ENCODE peak calls at places on chromosomes 4 and X, in eight cellular contexts. One of them, this sample, is unnamed.
A peak's percentile ranks its signal among the peaks of the same experiment; 100 is the strongest.

GRCh38 chrX:93874554-93874953 is 200.5 kb downstream of the FAM133A start:
- DNase-seq in T-helper 1 cell: no peak
- DNase-seq in stimulated activated CD4-positive, alpha-beta T cell treated with anti-CD3 and anti-CD28 coated beads, Interleukin-2, amount 100 ng/mL, for 48 hours: no peak
- DNase-seq in substantia nigra: no peak
- DNase-seq in brain microvascular endothelial cell: no peak
- DNase-seq in head of caudate nucleus: peak; percentile 72
- DNase-seq in effector memory CD4-positive, alpha-beta T cell: no peak
- DNase-seq in astrocyte: no peak
- DNase-seq in this sample: no peak

GRCh38 chr4:155911905-155912304 is 8.4 kb downstream of the TDO2 start:
- DNase-seq in effector memory CD4-positive, alpha-beta T cell: no peak
- DNase-seq in astrocyte: no peak
- DNase-seq in T-helper 1 cell: no peak
- DNase-seq in head of caudate nucleus: no peak
- DNase-seq in brain microvascular endothelial cell: no peak
- DNase-seq in stimulated activated CD4-positive, alpha-beta T cell treated with anti-CD3 and anti-CD28 coated beads, Interleukin-2, amount 100 ng/mL, for 48 hours: no peak
- DNase-seq in substantia nigra: no peak
- DNase-seq in this sample: no peak

GRCh38 chr4:173753408-173753807 is 223.4 kb upstream of the HAND2 start:
- DNase-seq in effector memory CD4-positive, alpha-beta T cell: no peak
- DNase-seq in T-helper 1 cell: no peak
- DNase-seq in head of caudate nucleus: no peak
- DNase-seq in brain microvascular endothelial cell: no peak
- DNase-seq in substantia nigra: no peak
- DNase-seq in astrocyte: no peak
- DNase-seq in stimulated activated CD4-positive, alpha-beta T cell treated with anti-CD3 and anti-CD28 coated beads, Interleukin-2, amount 100 ng/mL, for 48 hours: no peak
- DNase-seq in this sample: no peak

GRCh38 chr4:181475781-181476180 is 767.4 kb upstream of the TENM3 start:
- DNase-seq in stimulated activated CD4-positive, alpha-beta T cell treated with anti-CD3 and anti-CD28 coated beads, Interleukin-2, amount 100 ng/mL, for 48 hours: no peak
- DNase-seq in astrocyte: no peak
- DNase-seq in brain microvascular endothelial cell: peak; percentile 9
- DNase-seq in substantia nigra: no peak
- DNase-seq in effector memory CD4-positive, alpha-beta T cell: no peak
- DNase-seq in T-helper 1 cell: no peak
- DNase-seq in head of caudate nucleus: peak; percentile 67
- DNase-seq in this sample: no peak

GRCh38 chrX:122641826-122642225 is 542.3 kb upstream of the GRIA3 start:
- DNase-seq in head of caudate nucleus: no peak
- DNase-seq in substantia nigra: no peak
- DNase-seq in effector memory CD4-positive, alpha-beta T cell: no peak
- DNase-seq in T-helper 1 cell: no peak
- DNase-seq in brain microvascular endothelial cell: no peak
- DNase-seq in stimulated activated CD4-positive, alpha-beta T cell treated with anti-CD3 and anti-CD28 coated beads, Interleukin-2, amount 100 ng/mL, for 48 hours: no peak
- DNase-seq in astrocyte: no peak
- DNase-seq in this sample: no peak

GRCh38 chrX:150607200-150607599 is 38.8 kb downstream of the MTM1 start:
- DNase-seq in T-helper 1 cell: no peak
- DNase-seq in brain microvascular endothelial cell: no peak
- DNase-seq in stimulated activated CD4-positive, alpha-beta T cell treated with anti-CD3 and anti-CD28 coated beads, Interleukin-2, amount 100 ng/mL, for 48 hours: no peak
- DNase-seq in effector memory CD4-positive, alpha-beta T cell: no peak
- DNase-seq in astrocyte: no peak
- DNase-seq in substantia nigra: no peak
- DNase-seq in head of caudate nucleus: no peak
- DNase-seq in this sample: no peak

GRCh38 chr4:63316633-63317032 is 1092.6 kb downstream of the TECRL start:
- DNase-seq in effector memory CD4-positive, alpha-beta T cell: no peak
- DNase-seq in astrocyte: no peak
- DNase-seq in head of caudate nucleus: no peak
- DNase-seq in substantia nigra: no peak
- DNase-seq in T-helper 1 cell: no peak
- DNase-seq in stimulated activated CD4-positive, alpha-beta T cell treated with anti-CD3 and anti-CD28 coated beads, Interleukin-2, amount 100 ng/mL, for 48 hours: no peak
- DNase-seq in brain microvascular endothelial cell: no peak
- DNase-seq in this sample: no peak

GRCh38 chr4:93760284-93760683 is 68.3 kb upstream of the ATOH1 start:
- DNase-seq in brain microvascular endothelial cell: no peak
- DNase-seq in stimulated activated CD4-positive, alpha-beta T cell treated with anti-CD3 and anti-CD28 coated beads, Interleukin-2, amount 100 ng/mL, for 48 hours: no peak
- DNase-seq in astrocyte: no peak
- DNase-seq in T-helper 1 cell: no peak
- DNase-seq in effector memory CD4-positive, alpha-beta T cell: no peak
- DNase-seq in head of caudate nucleus: no peak
- DNase-seq in substantia nigra: no peak
- DNase-seq in this sample: no peak

GRCh38 chr4:67871867-67872266 is 11.9 kb downstream of the TMPRSS11D start:
- DNase-seq in astrocyte: peak; percentile 28
- DNase-seq in effector memory CD4-positive, alpha-beta T cell: no peak
- DNase-seq in substantia nigra: no peak
- DNase-seq in T-helper 1 cell: no peak
- DNase-seq in head of caudate nucleus: no peak
- DNase-seq in brain microvascular endothelial cell: peak; percentile 39
- DNase-seq in stimulated activated CD4-positive, alpha-beta T cell treated with anti-CD3 and anti-CD28 coated beads, Interleukin-2, amount 100 ng/mL, for 48 hours: no peak
- DNase-seq in this sample: peak; percentile 22

GRCh38 chrX:13478740-13479451 is 90.5 kb upstream of the EGFL6 start:
- DNase-seq in substantia nigra: no peak
- DNase-seq in head of caudate nucleus: no peak
- DNase-seq in effector memory CD4-positive, alpha-beta T cell: no peak
- DNase-seq in astrocyte: no peak
- DNase-seq in brain microvascular endothelial cell: no peak
- DNase-seq in stimulated activated CD4-positive, alpha-beta T cell treated with anti-CD3 and anti-CD28 coated beads, Interleukin-2, amount 100 ng/mL, for 48 hours: no peak
- DNase-seq in T-helper 1 cell: no peak
- DNase-seq in this sample: no peak

GRCh38 chrX:63275127-63275526 is 76.0 kb downstream of the SPIN4 start:
- DNase-seq in brain microvascular endothelial cell: peak; percentile 27
- DNase-seq in substantia nigra: no peak
- DNase-seq in effector memory CD4-positive, alpha-beta T cell: no peak
- DNase-seq in astrocyte: no peak
- DNase-seq in T-helper 1 cell: no peak
- DNase-seq in stimulated activated CD4-positive, alpha-beta T cell treated with anti-CD3 and anti-CD28 coated beads, Interleukin-2, amount 100 ng/mL, for 48 hours: peak; percentile 19
- DNase-seq in head of caudate nucleus: peak; percentile 63
- DNase-seq in this sample: peak; percentile 45

GRCh38 chr4:98602270-98602669 is 56.1 kb downstream of the TSPAN5 start:
- DNase-seq in head of caudate nucleus: no peak
- DNase-seq in T-helper 1 cell: no peak
- DNase-seq in effector memory CD4-positive, alpha-beta T cell: no peak
- DNase-seq in stimulated activated CD4-positive, alpha-beta T cell treated with anti-CD3 and anti-CD28 coated beads, Interleukin-2, amount 100 ng/mL, for 48 hours: no peak
- DNase-seq in astrocyte: no peak
- DNase-seq in substantia nigra: no peak
- DNase-seq in brain microvascular endothelial cell: no peak
- DNase-seq in this sample: no peak

GRCh38 chrX:69127466-69127865 is 37.8 kb downstream of the PJA1 start:
- DNase-seq in stimulated activated CD4-positive, alpha-beta T cell treated with anti-CD3 and anti-CD28 coated beads, Interleukin-2, amount 100 ng/mL, for 48 hours: no peak
- DNase-seq in head of caudate nucleus: no peak
- DNase-seq in T-helper 1 cell: no peak
- DNase-seq in effector memory CD4-positive, alpha-beta T cell: no peak
- DNase-seq in brain microvascular endothelial cell: no peak
- DNase-seq in astrocyte: no peak
- DNase-seq in substantia nigra: no peak
- DNase-seq in this sample: no peak

GRCh38 chr4:163566257-163566656 is 71.8 kb downstream of the TMA16 start:
- DNase-seq in T-helper 1 cell: no peak
- DNase-seq in brain microvascular endothelial cell: no peak
- DNase-seq in astrocyte: no peak
- DNase-seq in effector memory CD4-positive, alpha-beta T cell: no peak
- DNase-seq in head of caudate nucleus: no peak
- DNase-seq in stimulated activated CD4-positive, alpha-beta T cell treated with anti-CD3 and anti-CD28 coated beads, Interleukin-2, amount 100 ng/mL, for 48 hours: no peak
- DNase-seq in substantia nigra: no peak
- DNase-seq in this sample: no peak

GRCh38 chrX:33138677-33139249 is 72.6 kb downstream of the DMD start:
- DNase-seq in stimulated activated CD4-positive, alpha-beta T cell treated with anti-CD3 and anti-CD28 coated beads, Interleukin-2, amount 100 ng/mL, for 48 hours: no peak
- DNase-seq in T-helper 1 cell: no peak
- DNase-seq in brain microvascular endothelial cell: peak; percentile 41
- DNase-seq in effector memory CD4-positive, alpha-beta T cell: no peak
- DNase-seq in head of caudate nucleus: no peak
- DNase-seq in astrocyte: no peak
- DNase-seq in substantia nigra: no peak
- DNase-seq in this sample: no peak

GRCh38 chrX:22912598-22912997 is 87.2 kb upstream of the DDX53 start:
- DNase-seq in effector memory CD4-positive, alpha-beta T cell: no peak
- DNase-seq in brain microvascular endothelial cell: no peak
- DNase-seq in astrocyte: no peak
- DNase-seq in stimulated activated CD4-positive, alpha-beta T cell treated with anti-CD3 and anti-CD28 coated beads, Interleukin-2, amount 100 ng/mL, for 48 hours: no peak
- DNase-seq in substantia nigra: no peak
- DNase-seq in head of caudate nucleus: no peak
- DNase-seq in T-helper 1 cell: no peak
- DNase-seq in this sample: no peak

GRCh38 chr4:163217505-163217904 is 50.8 kb upstream of the NAF1 start:
- DNase-seq in substantia nigra: no peak
- DNase-seq in T-helper 1 cell: no peak
- DNase-seq in stimulated activated CD4-positive, alpha-beta T cell treated with anti-CD3 and anti-CD28 coated beads, Interleukin-2, amount 100 ng/mL, for 48 hours: no peak
- DNase-seq in astrocyte: no peak
- DNase-seq in head of caudate nucleus: no peak
- DNase-seq in effector memory CD4-positive, alpha-beta T cell: no peak
- DNase-seq in brain microvascular endothelial cell: no peak
- DNase-seq in this sample: no peak

GRCh38 chrX:79288723-79289122 is 78.4 kb downstream of the ITM2A start:
- DNase-seq in brain microvascular endothelial cell: no peak
- DNase-seq in astrocyte: no peak
- DNase-seq in stimulated activated CD4-positive, alpha-beta T cell treated with anti-CD3 and anti-CD28 coated beads, Interleukin-2, amount 100 ng/mL, for 48 hours: no peak
- DNase-seq in T-helper 1 cell: no peak
- DNase-seq in substantia nigra: no peak
- DNase-seq in effector memory CD4-positive, alpha-beta T cell: no peak
- DNase-seq in head of caudate nucleus: no peak
- DNase-seq in this sample: no peak

GRCh38 chrX:130009658-130010223 is 27.3 kb downstream of the BCORL1 start:
- DNase-seq in substantia nigra: no peak
- DNase-seq in T-helper 1 cell: no peak
- DNase-seq in brain microvascular endothelial cell: no peak
- DNase-seq in head of caudate nucleus: no peak
- DNase-seq in astrocyte: no peak
- DNase-seq in stimulated activated CD4-positive, alpha-beta T cell treated with anti-CD3 and anti-CD28 coated beads, Interleukin-2, amount 100 ng/mL, for 48 hours: no peak
- DNase-seq in effector memory CD4-positive, alpha-beta T cell: no peak
- DNase-seq in this sample: no peak

GRCh38 chrX:24860140-24860539 is 155.6 kb downstream of the ARX start:
- DNase-seq in astrocyte: no peak
- DNase-seq in brain microvascular endothelial cell: no peak
- DNase-seq in head of caudate nucleus: no peak
- DNase-seq in effector memory CD4-positive, alpha-beta T cell: no peak
- DNase-seq in stimulated activated CD4-positive, alpha-beta T cell treated with anti-CD3 and anti-CD28 coated beads, Interleukin-2, amount 100 ng/mL, for 48 hours: no peak
- DNase-seq in T-helper 1 cell: no peak
- DNase-seq in substantia nigra: no peak
- DNase-seq in this sample: no peak

GRCh38 chr4:88219099-88219498 is 60.7 kb upstream of the ABCG2 start:
- DNase-seq in substantia nigra: no peak
- DNase-seq in astrocyte: peak; percentile 30
- DNase-seq in brain microvascular endothelial cell: no peak
- DNase-seq in stimulated activated CD4-positive, alpha-beta T cell treated with anti-CD3 and anti-CD28 coated beads, Interleukin-2, amount 100 ng/mL, for 48 hours: no peak
- DNase-seq in head of caudate nucleus: no peak
- DNase-seq in T-helper 1 cell: no peak
- DNase-seq in effector memory CD4-positive, alpha-beta T cell: no peak
- DNase-seq in this sample: peak; percentile 65

GRCh38 chr4:83329521-83330105 is 5.0 kb downstream of the HPSE start:
- DNase-seq in brain microvascular endothelial cell: peak; percentile 11
- DNase-seq in astrocyte: no peak
- DNase-seq in T-helper 1 cell: no peak
- DNase-seq in effector memory CD4-positive, alpha-beta T cell: no peak
- DNase-seq in head of caudate nucleus: no peak
- DNase-seq in stimulated activated CD4-positive, alpha-beta T cell treated with anti-CD3 and anti-CD28 coated beads, Interleukin-2, amount 100 ng/mL, for 48 hours: no peak
- DNase-seq in substantia nigra: no peak
- DNase-seq in this sample: no peak

GRCh38 chr4:182137343-182137742 is 105.9 kb upstream of the TENM3 start:
- DNase-seq in T-helper 1 cell: no peak
- DNase-seq in stimulated activated CD4-positive, alpha-beta T cell treated with anti-CD3 and anti-CD28 coated beads, Interleukin-2, amount 100 ng/mL, for 48 hours: no peak
- DNase-seq in substantia nigra: no peak
- DNase-seq in brain microvascular endothelial cell: peak; percentile 41
- DNase-seq in effector memory CD4-positive, alpha-beta T cell: no peak
- DNase-seq in astrocyte: peak; percentile 39
- DNase-seq in head of caudate nucleus: no peak
- DNase-seq in this sample: no peak

GRCh38 chr4:99657801-99658200 is at the start of gene C4orf54:
- DNase-seq in stimulated activated CD4-positive, alpha-beta T cell treated with anti-CD3 and anti-CD28 coated beads, Interleukin-2, amount 100 ng/mL, for 48 hours: no peak
- DNase-seq in astrocyte: peak; percentile 16
- DNase-seq in T-helper 1 cell: no peak
- DNase-seq in brain microvascular endothelial cell: no peak
- DNase-seq in head of caudate nucleus: no peak
- DNase-seq in effector memory CD4-positive, alpha-beta T cell: no peak
- DNase-seq in substantia nigra: no peak
- DNase-seq in this sample: no peak

GRCh38 chrX:38318606-38319005 is 8.7 kb downstream of the RPGR start:
- DNase-seq in T-helper 1 cell: no peak
- DNase-seq in stimulated activated CD4-positive, alpha-beta T cell treated with anti-CD3 and anti-CD28 coated beads, Interleukin-2, amount 100 ng/mL, for 48 hours: no peak
- DNase-seq in head of caudate nucleus: no peak
- DNase-seq in effector memory CD4-positive, alpha-beta T cell: no peak
- DNase-seq in astrocyte: no peak
- DNase-seq in brain microvascular endothelial cell: no peak
- DNase-seq in substantia nigra: no peak
- DNase-seq in this sample: no peak

GRCh38 chrX:141917801-141918200 is 14.1 kb downstream of the MAGEC1 start:
- DNase-seq in stimulated activated CD4-positive, alpha-beta T cell treated with anti-CD3 and anti-CD28 coated beads, Interleukin-2, amount 100 ng/mL, for 48 hours: no peak
- DNase-seq in astrocyte: no peak
- DNase-seq in head of caudate nucleus: no peak
- DNase-seq in brain microvascular endothelial cell: no peak
- DNase-seq in T-helper 1 cell: no peak
- DNase-seq in substantia nigra: no peak
- DNase-seq in effector memory CD4-positive, alpha-beta T cell: no peak
- DNase-seq in this sample: no peak

GRCh38 chrX:22203186-22203585 is 69.5 kb upstream of the CBLL2 start:
- DNase-seq in effector memory CD4-positive, alpha-beta T cell: no peak
- DNase-seq in astrocyte: no peak
- DNase-seq in T-helper 1 cell: no peak
- DNase-seq in brain microvascular endothelial cell: no peak
- DNase-seq in substantia nigra: no peak
- DNase-seq in head of caudate nucleus: no peak
- DNase-seq in stimulated activated CD4-positive, alpha-beta T cell treated with anti-CD3 and anti-CD28 coated beads, Interleukin-2, amount 100 ng/mL, for 48 hours: no peak
- DNase-seq in this sample: no peak

GRCh38 chr4:78121338-78121904 is 64.3 kb downstream of the FRAS1 start:
- DNase-seq in astrocyte: no peak
- DNase-seq in stimulated activated CD4-positive, alpha-beta T cell treated with anti-CD3 and anti-CD28 coated beads, Interleukin-2, amount 100 ng/mL, for 48 hours: no peak
- DNase-seq in brain microvascular endothelial cell: no peak
- DNase-seq in substantia nigra: no peak
- DNase-seq in effector memory CD4-positive, alpha-beta T cell: no peak
- DNase-seq in T-helper 1 cell: no peak
- DNase-seq in head of caudate nucleus: no peak
- DNase-seq in this sample: no peak

GRCh38 chrX:109533005-109533404 is 3.6 kb upstream of the NXT2 start:
- DNase-seq in stimulated activated CD4-positive, alpha-beta T cell treated with anti-CD3 and anti-CD28 coated beads, Interleukin-2, amount 100 ng/mL, for 48 hours: no peak
- DNase-seq in head of caudate nucleus: no peak
- DNase-seq in T-helper 1 cell: no peak
- DNase-seq in brain microvascular endothelial cell: no peak
- DNase-seq in effector memory CD4-positive, alpha-beta T cell: no peak
- DNase-seq in astrocyte: no peak
- DNase-seq in substantia nigra: no peak
- DNase-seq in this sample: no peak

GRCh38 chrX:153687121-153688039 is at the start of gene SLC6A8:
- DNase-seq in T-helper 1 cell: peak; percentile 21
- DNase-seq in brain microvascular endothelial cell: peak; percentile 19
- DNase-seq in effector memory CD4-positive, alpha-beta T cell: peak; percentile 24
- DNase-seq in astrocyte: peak; percentile 26
- DNase-seq in stimulated activated CD4-positive, alpha-beta T cell treated with anti-CD3 and anti-CD28 coated beads, Interleukin-2, amount 100 ng/mL, for 48 hours: peak; percentile 27
- DNase-seq in head of caudate nucleus: peak; percentile 91
- DNase-seq in substantia nigra: peak; percentile 48
- DNase-seq in this sample: peak; percentile 73

GRCh38 chr4:99087887-99088484 is 602 bp downstream of the ADH5 start:
- DNase-seq in effector memory CD4-positive, alpha-beta T cell: no peak
- DNase-seq in brain microvascular endothelial cell: peak; percentile 47
- DNase-seq in substantia nigra: no peak
- DNase-seq in stimulated activated CD4-positive, alpha-beta T cell treated with anti-CD3 and anti-CD28 coated beads, Interleukin-2, amount 100 ng/mL, for 48 hours: no peak
- DNase-seq in T-helper 1 cell: no peak
- DNase-seq in head of caudate nucleus: peak; percentile 72
- DNase-seq in astrocyte: peak; percentile 63
- DNase-seq in this sample: peak; percentile 53

GRCh38 chrX:44344194-44344593 is 722 bp upstream of the EFHC2 start:
- DNase-seq in brain microvascular endothelial cell: no peak
- DNase-seq in effector memory CD4-positive, alpha-beta T cell: peak; percentile 60
- DNase-seq in T-helper 1 cell: peak; percentile 47
- DNase-seq in substantia nigra: no peak
- DNase-seq in head of caudate nucleus: no peak
- DNase-seq in stimulated activated CD4-positive, alpha-beta T cell treated with anti-CD3 and anti-CD28 coated beads, Interleukin-2, amount 100 ng/mL, for 48 hours: peak; percentile 33
- DNase-seq in astrocyte: no peak
- DNase-seq in this sample: peak; percentile 58

GRCh38 chrX:82232679-82233078 is 1030.8 kb downstream of the SH3BGRL start:
- DNase-seq in brain microvascular endothelial cell: no peak
- DNase-seq in stimulated activated CD4-positive, alpha-beta T cell treated with anti-CD3 and anti-CD28 coated beads, Interleukin-2, amount 100 ng/mL, for 48 hours: no peak
- DNase-seq in effector memory CD4-positive, alpha-beta T cell: no peak
- DNase-seq in astrocyte: no peak
- DNase-seq in head of caudate nucleus: no peak
- DNase-seq in T-helper 1 cell: no peak
- DNase-seq in substantia nigra: no peak
- DNase-seq in this sample: no peak

GRCh38 chrX:13837290-13837745 is 20.4 kb upstream of the GPM6B start:
- DNase-seq in brain microvascular endothelial cell: no peak
- DNase-seq in head of caudate nucleus: peak; percentile 86
- DNase-seq in T-helper 1 cell: no peak
- DNase-seq in substantia nigra: peak; percentile 5
- DNase-seq in stimulated activated CD4-positive, alpha-beta T cell treated with anti-CD3 and anti-CD28 coated beads, Interleukin-2, amount 100 ng/mL, for 48 hours: no peak
- DNase-seq in effector memory CD4-positive, alpha-beta T cell: no peak
- DNase-seq in astrocyte: no peak
- DNase-seq in this sample: no peak